ENCODE peak calls at places on chromosomes 11 and 22, in nine cellular contexts. One of them, this sample, is unnamed. For H3K36me3, the result is how much of the 10 kb centered on the place peaks cover.

GRCh38 chr22:38239101-38239761 is 33.6 kb downstream of the TMEM184B start:
- DNase-seq in testis: peak
- DNase-seq in fibroblast of lung: peak
- DNase-seq in adrenal gland: peak
- DNase-seq in psoas muscle: peak
- DNase-seq in thoracic aorta: peak
- DNase-seq in ovary: no peak
- DNase-seq in heart right ventricle: no peak
- DNase-seq in endodermal cell: no peak
- DNase-seq in this sample: peak

GRCh38 chr11:62004473-62004872 is 37.0 kb upstream of the FTH1 start:
- DNase-seq in adrenal gland: peak
- DNase-seq in fibroblast of lung: peak
- DNase-seq in thoracic aorta: peak
- DNase-seq in endodermal cell: no peak
- DNase-seq in testis: peak
- DNase-seq in ovary: no peak
- DNase-seq in psoas muscle: peak
- DNase-seq in heart right ventricle: no peak
- DNase-seq in this sample: peak

GRCh38 chr11:117959438-117960149 is 26.6 kb upstream of the IL10RA start:
- DNase-seq in testis: no peak
- DNase-seq in psoas muscle: no peak
- DNase-seq in endodermal cell: no peak
- DNase-seq in thoracic aorta: no peak
- DNase-seq in adrenal gland: no peak
- DNase-seq in heart right ventricle: no peak
- DNase-seq in fibroblast of lung: no peak
- DNase-seq in ovary: no peak
- DNase-seq in this sample: no peak

GRCh38 chr22:45784357-45785277 is 113.0 kb downstream of the ATXN10 start:
- DNase-seq in endodermal cell: no peak
- DNase-seq in heart right ventricle: peak
- DNase-seq in testis: no peak
- DNase-seq in fibroblast of lung: no peak
- DNase-seq in adrenal gland: peak
- DNase-seq in psoas muscle: peak
- DNase-seq in ovary: no peak
- DNase-seq in thoracic aorta: no peak
- DNase-seq in this sample: no peak

GRCh38 chr22:24976442-24977218 is 24.1 kb downstream of the KIAA1671 start:
- DNase-seq in testis: no peak
- DNase-seq in fibroblast of lung: no peak
- DNase-seq in thoracic aorta: no peak
- DNase-seq in adrenal gland: no peak
- DNase-seq in heart right ventricle: no peak
- DNase-seq in ovary: peak
- DNase-seq in psoas muscle: peak
- DNase-seq in endodermal cell: no peak
- DNase-seq in this sample: no peak

GRCh38 chr11:22169833-22170232 is 23.1 kb upstream of the ANO5 start:
- DNase-seq in psoas muscle: no peak
- DNase-seq in fibroblast of lung: peak
- DNase-seq in adrenal gland: no peak
- DNase-seq in ovary: no peak
- DNase-seq in testis: no peak
- DNase-seq in thoracic aorta: no peak
- DNase-seq in heart right ventricle: no peak
- DNase-seq in endodermal cell: no peak
- DNase-seq in this sample: no peak

GRCh38 chr11:9285850-9286587 is 20.9 kb upstream of the DENND5A start:
- DNase-seq in adrenal gland: no peak
- DNase-seq in heart right ventricle: peak
- DNase-seq in thoracic aorta: no peak
- DNase-seq in fibroblast of lung: no peak
- DNase-seq in endodermal cell: no peak
- DNase-seq in ovary: no peak
- DNase-seq in psoas muscle: no peak
- DNase-seq in testis: no peak
- DNase-seq in this sample: no peak

GRCh38 chr11:35590412-35590811 is 27.8 kb upstream of the FJX1 start:
- DNase-seq in endodermal cell: no peak
- DNase-seq in ovary: no peak
- DNase-seq in fibroblast of lung: no peak
- DNase-seq in testis: no peak
- DNase-seq in psoas muscle: no peak
- DNase-seq in thoracic aorta: no peak
- DNase-seq in heart right ventricle: no peak
- DNase-seq in adrenal gland: no peak
- DNase-seq in this sample: no peak

GRCh38 chr22:27223317-27224177 is 566.2 kb downstream of the MIAT start:
- DNase-seq in ovary: no peak
- DNase-seq in thoracic aorta: no peak
- DNase-seq in testis: no peak
- DNase-seq in psoas muscle: no peak
- DNase-seq in adrenal gland: no peak
- DNase-seq in fibroblast of lung: peak
- DNase-seq in heart right ventricle: no peak
- DNase-seq in endodermal cell: no peak
- DNase-seq in this sample: no peak

GRCh38 chr11:70070736-70071135 is 7.4 kb upstream of the ANO1 start:
- DNase-seq in heart right ventricle: peak
- DNase-seq in ovary: no peak
- DNase-seq in adrenal gland: no peak
- DNase-seq in thoracic aorta: no peak
- DNase-seq in testis: no peak
- DNase-seq in fibroblast of lung: no peak
- DNase-seq in endodermal cell: no peak
- DNase-seq in psoas muscle: no peak
- DNase-seq in this sample: peak

GRCh38 chr22:19178659-19179471 is at the start of gene SLC25A1:
- DNase-seq in adrenal gland: peak
- DNase-seq in endodermal cell: peak
- DNase-seq in thoracic aorta: peak
- DNase-seq in testis: peak
- DNase-seq in heart right ventricle: peak
- DNase-seq in ovary: peak
- DNase-seq in fibroblast of lung: peak
- DNase-seq in psoas muscle: peak
- DNase-seq in this sample: peak

GRCh38 chr22:30804626-30805025 is 110.0 kb downstream of the OSBP2 start:
- DNase-seq in psoas muscle: no peak
- DNase-seq in heart right ventricle: no peak
- DNase-seq in thoracic aorta: no peak
- DNase-seq in ovary: no peak
- DNase-seq in adrenal gland: no peak
- DNase-seq in testis: no peak
- DNase-seq in fibroblast of lung: peak
- DNase-seq in endodermal cell: no peak
- DNase-seq in this sample: no peak

GRCh38 chr22:36211237-36211881 is 9.8 kb upstream of the APOL4 start:
- DNase-seq in adrenal gland: peak
- DNase-seq in psoas muscle: no peak
- DNase-seq in thoracic aorta: no peak
- DNase-seq in endodermal cell: peak
- DNase-seq in ovary: no peak
- DNase-seq in fibroblast of lung: peak
- DNase-seq in heart right ventricle: peak
- DNase-seq in testis: peak
- DNase-seq in this sample: peak

GRCh38 chr11:119062779-119063178 is 4.8 kb upstream of the VPS11 start:
- DNase-seq in psoas muscle: no peak
- DNase-seq in adrenal gland: peak
- DNase-seq in testis: peak
- DNase-seq in ovary: peak
- DNase-seq in thoracic aorta: no peak
- DNase-seq in endodermal cell: no peak
- DNase-seq in fibroblast of lung: peak
- DNase-seq in heart right ventricle: peak
- DNase-seq in this sample: no peak

GRCh38 chr11:61851128-61851899 is 23.2 kb downstream of the FADS2 start:
- DNase-seq in endodermal cell: no peak
- DNase-seq in heart right ventricle: no peak
- DNase-seq in adrenal gland: peak
- DNase-seq in testis: peak
- DNase-seq in ovary: no peak
- DNase-seq in fibroblast of lung: no peak
- DNase-seq in psoas muscle: no peak
- DNase-seq in thoracic aorta: no peak
- DNase-seq in this sample: no peak

GRCh38 chr11:95925011-95925410 is 1.1 kb upstream of the MTMR2 start:
- DNase-seq in ovary: no peak
- DNase-seq in fibroblast of lung: peak
- DNase-seq in psoas muscle: no peak
- DNase-seq in adrenal gland: no peak
- DNase-seq in testis: no peak
- DNase-seq in thoracic aorta: no peak
- DNase-seq in endodermal cell: no peak
- DNase-seq in heart right ventricle: no peak
- DNase-seq in this sample: no peak

GRCh38 chr11:28110108-28110838 is 2.1 kb downstream of the METTL15 start:
- DNase-seq in heart right ventricle: peak
- DNase-seq in psoas muscle: peak
- DNase-seq in thoracic aorta: peak
- DNase-seq in adrenal gland: peak
- DNase-seq in testis: peak
- DNase-seq in fibroblast of lung: peak
- DNase-seq in endodermal cell: peak
- DNase-seq in ovary: peak
- DNase-seq in this sample: no peak

GRCh38 chr11:71349627-71350026 is 97.2 kb upstream of the SHANK2 start:
- DNase-seq in heart right ventricle: no peak
- DNase-seq in endodermal cell: no peak
- DNase-seq in thoracic aorta: no peak
- DNase-seq in ovary: no peak
- DNase-seq in testis: no peak
- DNase-seq in psoas muscle: peak
- DNase-seq in adrenal gland: no peak
- DNase-seq in fibroblast of lung: no peak
- DNase-seq in this sample: no peak

GRCh38 chr11:47345890-47346563 is 6.5 kb downstream of the MYBPC3 start:
- DNase-seq in psoas muscle: no peak
- DNase-seq in endodermal cell: peak
- DNase-seq in fibroblast of lung: no peak
- DNase-seq in adrenal gland: no peak
- DNase-seq in heart right ventricle: no peak
- DNase-seq in testis: no peak
- DNase-seq in thoracic aorta: no peak
- DNase-seq in ovary: no peak
- DNase-seq in this sample: no peak

GRCh38 chr11:47340010-47340409 is 12.5 kb downstream of the MYBPC3 start:
- DNase-seq in thoracic aorta: no peak
- DNase-seq in endodermal cell: no peak
- DNase-seq in heart right ventricle: no peak
- DNase-seq in testis: no peak
- DNase-seq in psoas muscle: no peak
- DNase-seq in adrenal gland: no peak
- DNase-seq in ovary: no peak
- DNase-seq in fibroblast of lung: no peak
- DNase-seq in this sample: no peak

GRCh38 chr11:47342036-47342803 is 10.3 kb downstream of the MYBPC3 start:
- DNase-seq in psoas muscle: no peak
- DNase-seq in thoracic aorta: no peak
- DNase-seq in ovary: no peak
- DNase-seq in heart right ventricle: no peak
- DNase-seq in endodermal cell: no peak
- DNase-seq in testis: no peak
- DNase-seq in fibroblast of lung: no peak
- DNase-seq in adrenal gland: no peak
- DNase-seq in this sample: no peak

GRCh38 chr11:47340980-47341775 is 11.3 kb downstream of the MYBPC3 start:
- DNase-seq in fibroblast of lung: no peak
- DNase-seq in psoas muscle: no peak
- DNase-seq in testis: no peak
- DNase-seq in heart right ventricle: peak
- DNase-seq in thoracic aorta: no peak
- DNase-seq in ovary: no peak
- DNase-seq in endodermal cell: peak
- DNase-seq in adrenal gland: peak
- DNase-seq in this sample: no peak

DNA sequence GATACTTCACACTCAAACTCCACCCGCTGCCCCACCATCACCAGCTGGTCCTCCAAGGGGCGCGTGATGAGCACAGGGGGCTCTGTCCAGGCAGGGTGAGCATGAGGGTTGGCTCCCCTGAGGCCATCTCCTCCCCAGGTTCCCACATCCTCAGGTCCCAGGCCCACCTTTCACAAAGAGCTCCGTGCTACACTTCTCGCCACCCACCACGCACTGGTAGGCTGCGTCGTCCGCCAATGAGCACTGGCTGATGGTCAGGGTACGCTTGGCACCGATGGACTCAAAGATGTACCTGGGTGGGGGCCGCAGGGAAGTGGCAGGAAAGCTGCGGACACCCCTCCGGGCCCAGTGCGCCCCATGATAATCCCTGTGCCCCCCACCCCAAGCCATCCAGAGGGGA is 9.6 kb downstream of the MYBPC3 start:
- DNase-seq in fibroblast of lung: no peak
- DNase-seq in testis: no peak
- DNase-seq in ovary: no peak
- DNase-seq in heart right ventricle: no peak
- DNase-seq in adrenal gland: no peak
- DNase-seq in psoas muscle: no peak
- DNase-seq in endodermal cell: no peak
- DNase-seq in thoracic aorta: no peak
- DNase-seq in this sample: no peak
- H3K36me3 ChIP-seq in fibroblast of lung: under half
- H3K36me3 ChIP-seq in testis: under half
- H3K36me3 ChIP-seq in ovary: under half
- H3K36me3 ChIP-seq in heart right ventricle: under half
- H3K36me3 ChIP-seq in adrenal gland: under half
- H3K36me3 ChIP-seq in psoas muscle: under half
- H3K36me3 ChIP-seq in endodermal cell: under half
- H3K36me3 ChIP-seq in thoracic aorta: under half
- H3K36me3 ChIP-seq in this sample: under half

GRCh38 chr11:73311394-73311869 is 3.4 kb downstream of the ARHGEF17 start:
- DNase-seq in heart right ventricle: no peak
- DNase-seq in thoracic aorta: no peak
- DNase-seq in fibroblast of lung: no peak
- DNase-seq in adrenal gland: no peak
- DNase-seq in testis: no peak
- DNase-seq in psoas muscle: peak
- DNase-seq in endodermal cell: no peak
- DNase-seq in ovary: peak
- DNase-seq in this sample: no peak
- H3K27ac ChIP-seq in heart right ventricle: peak
- H3K27ac ChIP-seq in thoracic aorta: peak
- H3K27ac ChIP-seq in fibroblast of lung: peak
- H3K27ac ChIP-seq in adrenal gland: no peak
- H3K27ac ChIP-seq in testis: peak
- H3K27ac ChIP-seq in psoas muscle: peak
- H3K27ac ChIP-seq in endodermal cell: no peak
- H3K27ac ChIP-seq in ovary: no peak
- H3K27ac ChIP-seq in this sample: peak

GRCh38 chr11:63608353-63609345 is 5.6 kb downstream of the PLAAT3 start:
- DNase-seq in testis: peak
- DNase-seq in psoas muscle: no peak
- DNase-seq in adrenal gland: no peak
- DNase-seq in heart right ventricle: no peak
- DNase-seq in fibroblast of lung: peak
- DNase-seq in thoracic aorta: no peak
- DNase-seq in endodermal cell: no peak
- DNase-seq in ovary: no peak
- DNase-seq in this sample: no peak
- H3K4me3 ChIP-seq in testis: no peak
- H3K4me3 ChIP-seq in psoas muscle: peak
- H3K4me3 ChIP-seq in adrenal gland: no peak
- H3K4me3 ChIP-seq in heart right ventricle: no peak
- H3K4me3 ChIP-seq in fibroblast of lung: no peak
- H3K4me3 ChIP-seq in thoracic aorta: no peak
- H3K4me3 ChIP-seq in endodermal cell: no peak
- H3K4me3 ChIP-seq in ovary: no peak
- H3K4me3 ChIP-seq in this sample: no peak

GRCh38 chr11:108223449-108224149 is 732 bp downstream of the ATM start:
- DNase-seq in fibroblast of lung: peak
- DNase-seq in ovary: no peak
- DNase-seq in thoracic aorta: no peak
- DNase-seq in psoas muscle: no peak
- DNase-seq in heart right ventricle: no peak
- DNase-seq in adrenal gland: no peak
- DNase-seq in testis: peak
- DNase-seq in endodermal cell: no peak
- DNase-seq in this sample: no peak
- H3K36me3 ChIP-seq in fibroblast of lung: under half
- H3K36me3 ChIP-seq in ovary: under half
- H3K36me3 ChIP-seq in thoracic aorta: under half
- H3K36me3 ChIP-seq in psoas muscle: under half
- H3K36me3 ChIP-seq in heart right ventricle: under half
- H3K36me3 ChIP-seq in adrenal gland: under half
- H3K36me3 ChIP-seq in testis: under half
- H3K36me3 ChIP-seq in endodermal cell: under half
- H3K36me3 ChIP-seq in this sample: under half

This sample was measured in ascending aorta.